ENCODE peak calls at places on chromosomes 5 and 9, in eight cellular contexts. M is colonic mucosa; T is CD8-positive, alpha-beta T cell; W is GM06990; O is AG04449; C is A549; F is pancreas; G is mammary epithelial cell. N is an unnamed sample.

GRCh38 chr9:79134654-79135053 is 437.1 kb upstream of the TLE4 start:
- DNase-seq in M (no peak), T (no peak), W (no peak), O (no peak), C (no peak), F (no peak), G (peak; percentile 5), N (no peak)

GRCh38 chr5:134651531-134651930 is 2.9 kb downstream of the SEC24A start:
- DNase-seq in M (no peak), T (no peak), W (no peak), O (no peak), C (no peak), F (no peak), G (no peak), N (no peak)

GRCh38 chr9:71592400-71592799 is 175.9 kb downstream of the CEMIP2 start:
- DNase-seq in M (no peak), T (no peak), W (no peak), O (no peak), C (no peak), F (no peak), G (peak; percentile 64), N (no peak)

GRCh38 chr9:114844766-114845165 is 38.9 kb upstream of the TNFSF15 start:
- DNase-seq in M (no peak), T (no peak), W (no peak), O (no peak), C (no peak), F (no peak), G (peak; percentile 58), N (no peak)

GRCh38 chr9:77585335-77585786 is 62.8 kb downstream of the GNA14 start:
- DNase-seq in M (no peak), T (no peak), W (no peak), O (no peak), C (no peak), F (no peak), G (no peak), N (no peak)

GRCh38 chr5:143066556-143067281 is 296.5 kb downstream of the ARHGAP26 start:
- DNase-seq in M (no peak), T (no peak), W (peak; percentile 62), O (no peak), C (no peak), F (no peak), G (no peak), N (no peak)

GRCh38 chr5:149274964-149275363 is 3.3 kb downstream of the AFAP1L1 start:
- DNase-seq in M (no peak), T (no peak), W (no peak), O (no peak), C (no peak), F (no peak), G (peak; percentile 16), N (no peak)

GRCh38 chr5:122775713-122776084 is 819 bp downstream of the SNX2 start:
- DNase-seq in M (no peak), T (no peak), W (peak; percentile 32), O (no peak), C (no peak), F (no peak), G (no peak), N (no peak)

GRCh38 chr9:89608646-89609335 is 4.0 kb downstream of the GADD45G start:
- DNase-seq in M (no peak), T (no peak), W (no peak), O (no peak), C (no peak), F (no peak), G (no peak), N (no peak)

GRCh38 chr9:107732781-107733529 is 243.4 kb upstream of the KLF4 start:
- DNase-seq in M (no peak), T (no peak), W (no peak), O (no peak), C (no peak), F (peak; percentile 50), G (peak; percentile 79), N (no peak)

GRCh38 chr5:99102073-99102697 is 173.4 kb upstream of the CHD1 start:
- DNase-seq in M (no peak), T (no peak), W (no peak), O (no peak), C (no peak), F (no peak), G (no peak), N (no peak)

GRCh38 chr5:556909-557441 is 32.7 kb upstream of the SLC9A3 start:
- DNase-seq in M (peak; percentile 59), T (no peak), W (no peak), O (no peak), C (no peak), F (peak; percentile 8), G (no peak), N (no peak)

GRCh38 chr9:68998812-68999211 is 15.1 kb downstream of the PRKACG start:
- DNase-seq in M (no peak), T (no peak), W (no peak), O (no peak), C (no peak), F (no peak), G (no peak), N (no peak)

GRCh38 chr9:20066120-20066519 is 277.3 kb upstream of the SLC24A2 start:
- DNase-seq in M (no peak), T (no peak), W (no peak), O (no peak), C (no peak), F (no peak), G (no peak), N (no peak)

GRCh38 chr5:119036101-119036762 is 34.7 kb upstream of the DMXL1 start:
- DNase-seq in M (no peak), T (no peak), W (no peak), O (peak; percentile 31), C (peak; percentile 75), F (no peak), G (peak; percentile 79), N (no peak)

GRCh38 chr5:59917121-59917520 is 23.6 kb upstream of the PDE4D start:
- DNase-seq in M (no peak), T (no peak), W (no peak), O (no peak), C (no peak), F (no peak), G (no peak), N (no peak)

GRCh38 chr5:95244479-95244878 is 40.4 kb downstream of the MCTP1 start:
- DNase-seq in M (no peak), T (no peak), W (no peak), O (no peak), C (no peak), F (no peak), G (no peak), N (no peak)

GRCh38 chr5:144205141-144205551 is 34.5 kb downstream of the KCTD16 start:
- DNase-seq in M (no peak), T (no peak), W (no peak), O (no peak), C (no peak), F (peak; percentile 57), G (no peak), N (no peak)

GRCh38 chr9:132434875-132435274 is 24.9 kb downstream of the CFAP77 start:
- DNase-seq in M (no peak), T (no peak), W (no peak), O (no peak), C (no peak), F (no peak), G (no peak), N (no peak)

GRCh38 chr5:151923865-151924264 is 786 bp downstream of the GLRA1 start:
- DNase-seq in M (no peak), T (no peak), W (no peak), O (no peak), C (peak; percentile 25), F (no peak), G (peak; percentile 29), N (no peak)

GRCh38 chr9:36560813-36561212 is 11.9 kb upstream of the MELK start:
- DNase-seq in M (no peak), T (no peak), W (no peak), O (no peak), C (no peak), F (no peak), G (no peak), N (no peak)

GRCh38 chr9:87684627-87685204 is 41.2 kb upstream of the CTSL start:
- DNase-seq in M (peak; percentile 73), T (no peak), W (no peak), O (no peak), C (peak; percentile 73), F (peak; percentile 80), G (peak; percentile 46), N (no peak)

GRCh38 chr9:35558185-35558584 is 46.9 kb upstream of the TESK1 start:
- DNase-seq in M (no peak), T (no peak), W (no peak), O (no peak), C (no peak), F (no peak), G (no peak), N (no peak)
- TF ChIP-seq CTCF in M (no peak), T (no peak), W (no peak), O (no peak), C (no peak), F (no peak), G (no peak), N (no peak)

DNA sequence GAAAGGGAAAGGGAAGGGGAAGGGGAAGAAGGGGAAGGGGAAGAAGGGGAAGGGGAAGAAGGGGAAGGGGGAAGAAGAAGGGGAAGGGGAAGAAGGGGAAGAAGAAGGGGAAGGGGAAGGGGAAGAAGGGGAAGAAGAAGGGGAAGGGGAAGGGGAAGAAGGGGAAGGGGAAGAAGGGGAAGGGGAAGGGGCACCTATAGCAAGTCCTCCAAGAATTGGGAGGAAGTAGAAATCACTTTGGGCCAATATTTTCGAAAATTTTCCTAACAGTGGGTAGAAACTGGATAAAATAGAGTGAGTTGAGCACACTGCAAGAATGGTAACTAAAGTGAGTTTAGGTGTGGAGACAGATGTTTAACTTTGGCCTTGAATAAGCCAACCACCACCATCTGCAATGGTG is 915.3 kb downstream of the DNAH5 start:
- DNase-seq in M (no peak), T (no peak), W (no peak), O (no peak), C (no peak), F (no peak), G (no peak), N (no peak)
- H3K4me3 ChIP-seq in M (no peak overlapping the region), T (no peak overlapping the region), W (no peak overlapping the region), O (no peak overlapping the region), C (no peak overlapping the region), F (no peak overlapping the region), G (no peak overlapping the region), N (no peak overlapping the region)

GRCh38 chr9:126156898-126157297 is 169.7 kb upstream of the MVB12B start:
- DNase-seq in M (no peak), T (peak; percentile 7), W (no peak), O (no peak), C (no peak), F (no peak), G (no peak), N (no peak)
- TF ChIP-seq CTCF in M (no peak), T (no peak), W (no peak), O (no peak), C (no peak), F (no peak), G (no peak), N (no peak)

DNA sequence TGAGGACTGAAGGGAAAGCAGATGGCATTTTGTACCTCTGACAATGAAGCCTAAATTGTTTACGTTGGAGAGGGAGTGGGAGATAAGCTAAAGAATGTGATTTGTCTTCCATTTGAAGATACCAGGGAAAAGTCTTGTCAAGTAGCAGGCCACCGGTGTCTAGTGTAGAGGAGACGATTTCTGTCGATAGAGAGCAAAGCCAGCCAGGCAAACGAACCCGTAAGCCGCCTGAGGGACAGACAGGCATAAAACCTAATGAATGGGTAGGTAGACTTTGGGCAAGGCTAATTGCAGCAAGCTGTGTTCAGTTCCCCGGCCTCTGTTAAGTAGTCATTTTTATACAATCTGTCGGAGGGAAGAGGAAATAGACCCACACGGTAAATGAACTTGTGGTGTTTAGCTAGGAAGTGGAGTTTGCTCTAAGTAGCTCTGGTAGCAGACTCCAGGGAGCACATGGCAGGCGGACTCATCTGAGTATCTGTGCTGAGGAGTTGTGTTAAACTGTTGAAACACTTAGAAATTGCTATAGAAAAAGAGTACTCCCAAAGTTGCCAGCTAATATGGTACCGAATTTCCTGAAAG is 28.8 kb downstream of the SMARCA2 start:
- DNase-seq in M (no peak), T (no peak), W (no peak), O (no peak), C (no peak), F (no peak), G (no peak), N (no peak)
- H3K4me3 ChIP-seq in M (no peak overlapping the region), T (no peak overlapping the region), W (no peak overlapping the region), O (no peak overlapping the region), C (no peak overlapping the region), F (no peak overlapping the region), G (no peak overlapping the region), N (no peak overlapping the region)

N was measured in upper lobe of left lung.